ENCODE peak calls at places on chromosomes 6 and 20, in ten cellular contexts. V is NCI-H1092 treated with DMSO at 0.1 percent for 48 hours; P is GM04504; O is kidney epithelial cell; J is activated CD4-positive, alpha-beta T cell treated with anti-CD3 and anti-CD28 coated beads, Interleukin-2, amount 50 U/mL, for 24 hours; K is skeletal muscle cell; D is glutamatergic neuron; Q is CD4-positive, alpha-beta memory T cell; X is activated T-cell treated with anti-CD3 and anti-CD28 coated beads for 24 hours; C is globus pallidus. T is an unnamed sample.

GRCh38 chr6:157790548-157791160 is 32.4 kb upstream of the SNX9 start:
- DNase-seq in X (no peak), K (no peak), O (no peak), J (no peak), V (no peak), P (no peak), C (no peak), Q (no peak), D (no peak), T (no peak)

GRCh38 chr6:13561624-13562267 is 12.7 kb upstream of the SIRT5 start:
- DNase-seq in J (no peak), C (no peak), K (no peak), Q (no peak), D (no peak), V (no peak), O (no peak), X (no peak), P (no peak), T (peak)

GRCh38 chr20:24782801-24783630 is 166.1 kb upstream of the CST7 start:
- DNase-seq in V (no peak), K (no peak), Q (no peak), P (no peak), C (no peak), O (no peak), D (peak), X (no peak), J (no peak), T (no peak)

GRCh38 chr20:52025938-52026337 is 165.6 kb downstream of the ZFP64 start:
- DNase-seq in O (no peak), P (no peak), C (no peak), Q (no peak), X (no peak), V (no peak), D (no peak), K (no peak), J (no peak), T (no peak)

GRCh38 chr6:125872259-125872921 is 81.6 kb downstream of the NCOA7 start:
- DNase-seq in V (no peak), Q (no peak), J (no peak), O (no peak), P (no peak), K (no peak), X (no peak), C (no peak), D (no peak), T (no peak)

GRCh38 chr6:15901141-15902115 is 227.5 kb upstream of the MYLIP start:
- DNase-seq in C (no peak), D (no peak), X (peak), P (no peak), Q (no peak), V (no peak), K (no peak), J (peak), O (no peak), T (peak)

GRCh38 chr6:160129886-160130615 is 8.4 kb downstream of the SLC22A1 start:
- DNase-seq in X (no peak), P (no peak), O (no peak), J (no peak), D (no peak), K (no peak), Q (no peak), C (no peak), V (no peak), T (no peak)

GRCh38 chr6:33008944-33009861 is at the start of gene HLA-DOA:
- DNase-seq in K (no peak), V (no peak), X (peak), D (no peak), O (no peak), C (peak), J (no peak), Q (peak), P (no peak), T (no peak)

GRCh38 chr20:40678286-40678835 is 10.7 kb downstream of the MAFB start:
- DNase-seq in Q (no peak), K (no peak), O (no peak), J (no peak), C (no peak), X (no peak), P (no peak), D (no peak), V (no peak), T (no peak)

GRCh38 chr20:10209091-10209490 is 9.5 kb upstream of the SNAP25 start:
- DNase-seq in C (no peak), P (no peak), V (no peak), K (no peak), O (no peak), X (no peak), Q (no peak), J (no peak), D (no peak), T (no peak)

GRCh38 chr6:132832891-132833290 is 18.5 kb downstream of the RPS12 start:
- DNase-seq in X (no peak), C (no peak), O (no peak), P (no peak), Q (no peak), V (no peak), J (no peak), D (no peak), K (no peak), T (no peak)